ENCODE peak calls at places on chromosomes 7 and 10, in eight cellular contexts. K is cardiac fibroblast; Z is HCT116; R is neural crest cell; A is tibial artery; D is T follicular helper cell; C is fibroblast of the aortic adventitia; Q is naive thymus-derived CD4-positive, alpha-beta T cell. X is an unnamed sample.
A peak's percentile ranks its signal among the peaks of the same experiment; 100 is the strongest.

GRCh38 chr7:81482600-81483186 is 287.2 kb downstream of the HGF start:
- DNase-seq in C (peak; percentile 74), A (no peak), Q (no peak), K (peak; percentile 68), R (no peak), Z (peak; percentile 23), D (no peak), X (no peak)

GRCh38 chr7:101736077-101736476 is 81.3 kb upstream of the CUX1 start:
- DNase-seq in C (no peak), R (no peak), D (no peak), K (no peak), Z (no peak), Q (no peak), A (no peak), X (no peak)

GRCh38 chr7:30975257-30975899 is 11.6 kb downstream of the GHRHR start:
- DNase-seq in A (no peak), Q (no peak), D (no peak), C (no peak), R (no peak), K (no peak), Z (no peak), X (no peak)

GRCh38 chr7:27198871-27199801 is 755 bp downstream of the HOXA13 start:
- DNase-seq in R (no peak), C (no peak), Q (no peak), D (no peak), Z (no peak), K (peak; percentile 17), A (peak; percentile 66), X (no peak)

GRCh38 chr10:112209534-112210200 is 26.1 kb upstream of the GPAM start:
- DNase-seq in A (no peak), C (peak; percentile 77), Q (no peak), R (no peak), K (peak; percentile 3), D (no peak), Z (no peak), X (no peak)

GRCh38 chr7:146319625-146320024 is 203.0 kb downstream of the CNTNAP2 start:
- DNase-seq in R (no peak), K (no peak), Z (no peak), A (no peak), Q (no peak), C (no peak), D (no peak), X (no peak)

GRCh38 chr7:47227762-47228177 is 354.1 kb downstream of the TNS3 start:
- DNase-seq in K (peak; percentile 47), Z (peak; percentile 39), C (peak; percentile 18), D (no peak), A (no peak), R (no peak), Q (no peak), X (no peak)

GRCh38 chr10:767211-767610 is 77.7 kb upstream of the DIP2C start:
- DNase-seq in A (no peak), Q (no peak), R (no peak), K (no peak), D (no peak), Z (no peak), C (no peak), X (no peak)

GRCh38 chr7:70599446-70600190 is 532.3 kb upstream of the GALNT17 start:
- DNase-seq in R (no peak), Q (no peak), A (no peak), C (no peak), Z (no peak), K (no peak), D (no peak), X (no peak)

GRCh38 chr7:108335264-108335918 is 120.8 kb downstream of the NRCAM start:
- DNase-seq in A (no peak), K (peak; percentile 47), Z (no peak), Q (no peak), D (no peak), R (no peak), C (peak; percentile 12), X (no peak)

GRCh38 chr7:69967699-69968450 is 369.6 kb downstream of the AUTS2 start:
- DNase-seq in C (no peak), A (no peak), D (no peak), Z (no peak), K (peak; percentile 10), Q (no peak), R (no peak), X (no peak)

GRCh38 chr7:128270799-128271411 is 29.8 kb downstream of the LEP start:
- DNase-seq in K (no peak), D (no peak), R (no peak), A (no peak), C (no peak), Z (no peak), Q (no peak), X (no peak)

GRCh38 chr10:57979986-57980385 is 287.7 kb downstream of the IPMK start:
- DNase-seq in D (no peak), C (no peak), A (no peak), K (no peak), R (no peak), Z (no peak), Q (no peak), X (no peak)

GRCh38 chr10:20105931-20106330 is 289.7 kb downstream of the PLXDC2 start:
- DNase-seq in Z (no peak), A (no peak), K (peak; percentile 46), Q (no peak), C (peak; percentile 8), R (no peak), D (no peak), X (no peak)

GRCh38 chr7:138417840-138418239 is 42.2 kb upstream of the TRIM24 start:
- DNase-seq in A (no peak), Q (no peak), R (no peak), Z (no peak), D (no peak), C (no peak), K (no peak), X (no peak)

GRCh38 chr10:34696423-34696822 is 118.7 kb downstream of the PARD3 start:
- DNase-seq in K (peak; percentile 44), C (peak; percentile 78), Z (no peak), R (no peak), Q (no peak), D (no peak), A (no peak), X (no peak)